ENCODE peak calls at places on chromosome 16, in seven cellular contexts. S, D, V, P, F, Z and K are unnamed samples.

GRCh38 chr16:30369091-30369937 is 980 bp downstream of the TBC1D10B start:
- DNase-seq in D (no peak), S (no peak), P (peak; percentile 15), F (no peak), V (no peak), Z (no peak), K (peak; percentile 44)

GRCh38 chr16:85438981-85439639 is 174.0 kb upstream of the GSE1 start:
- DNase-seq in D (no peak), Z (no peak), P (no peak), V (no peak), F (no peak), S (no peak), K (no peak)

GRCh38 chr16:7304932-7305331 is 27.7 kb upstream of the RBFOX1 start:
- DNase-seq in S (no peak), F (no peak), P (no peak), D (no peak), V (no peak), Z (no peak), K (no peak)

GRCh38 chr16:24520983-24521382 is 18.4 kb upstream of the RBBP6 start:
- DNase-seq in V (no peak), Z (no peak), F (no peak), P (no peak), S (no peak), D (no peak), K (no peak)

GRCh38 chr16:47142469-47143328 is 1.0 kb downstream of the NETO2 start:
- DNase-seq in Z (no peak), S (peak; percentile 29), P (peak; percentile 13), V (peak; percentile 26), D (peak; percentile 48), F (no peak), K (peak; percentile 50)

GRCh38 chr16:55508941-55509920 is at the start of gene LPCAT2:
- DNase-seq in S (peak; percentile 91), D (peak; percentile 96), F (peak; percentile 1), V (peak; percentile 82), Z (peak; percentile 56), P (no peak), K (peak; percentile 87)

GRCh38 chr16:59394526-59394925 is 660.4 kb upstream of the GOT2 start:
- DNase-seq in Z (no peak), P (no peak), S (no peak), V (no peak), F (no peak), D (no peak), K (no peak)

GRCh38 chr16:78543066-78543465 is 443.6 kb downstream of the WWOX start:
- DNase-seq in S (no peak), F (no peak), P (no peak), D (no peak), V (no peak), Z (no peak), K (peak; percentile 55)

GRCh38 chr16:76583466-76583865 is 306.3 kb downstream of the CNTNAP4 start:
- DNase-seq in D (no peak), P (no peak), S (no peak), F (no peak), Z (peak; percentile 39), V (peak; percentile 41), K (peak; percentile 10)

GRCh38 chr16:70688266-70688742 is 2.5 kb upstream of the MTSS2 start:
- DNase-seq in Z (no peak), V (peak; percentile 94), S (peak; percentile 57), D (peak; percentile 59), F (no peak), P (no peak), K (peak; percentile 55)

GRCh38 chr16:67860589-67861398 is 12.1 kb upstream of the EDC4 start:
- DNase-seq in Z (no peak), V (no peak), F (no peak), P (no peak), D (peak; percentile 74), S (no peak), K (no peak)

GRCh38 chr16:4682616-4683254 is 10.6 kb upstream of the NUDT16L1 start:
- DNase-seq in D (no peak), F (no peak), P (peak; percentile 29), Z (no peak), V (peak; percentile 66), S (peak; percentile 79), K (no peak)

GRCh38 chr16:78269251-78269650 is 169.8 kb downstream of the WWOX start:
- DNase-seq in F (no peak), Z (no peak), P (no peak), S (no peak), V (no peak), D (no peak), K (no peak)

GRCh38 chr16:84520778-84521770 is 16.6 kb upstream of the MEAK7 start:
- DNase-seq in Z (no peak), S (no peak), P (no peak), F (no peak), V (no peak), D (no peak), K (no peak)

GRCh38 chr16:6008656-6009055 is 911.1 kb upstream of the EEF2KMT start:
- DNase-seq in P (no peak), S (no peak), Z (no peak), F (no peak), V (no peak), D (no peak), K (no peak)

GRCh38 chr16:8819635-8820034 is 22.0 kb downstream of the PMM2 start:
- DNase-seq in P (no peak), Z (no peak), V (no peak), F (no peak), D (no peak), S (no peak), K (no peak)

GRCh38 chr16:49855280-49855821 is 561 bp downstream of the ZNF423 start:
- DNase-seq in D (peak; percentile 74), P (peak; percentile 63), S (peak; percentile 88), F (no peak), V (peak; percentile 80), Z (no peak), K (peak; percentile 87)

GRCh38 chr16:12323007-12323699 is 346.6 kb downstream of the SNX29 start:
- DNase-seq in F (no peak), P (no peak), S (no peak), V (no peak), D (no peak), Z (no peak), K (no peak)

GRCh38 chr16:4322121-4323035 is 6.5 kb downstream of the GLIS2 start:
- DNase-seq in F (no peak), Z (no peak), P (no peak), D (no peak), S (no peak), V (no peak), K (no peak)

GRCh38 chr16:991759-992158 is 10.2 kb downstream of the SOX8 start:
- DNase-seq in S (no peak), V (no peak), Z (no peak), F (no peak), P (no peak), D (no peak), K (no peak)

GRCh38 chr16:1310832-1311200 is 1.4 kb downstream of the UBE2I start:
- DNase-seq in P (peak; percentile 20), F (no peak), S (peak; percentile 29), Z (no peak), D (no peak), V (no peak), K (no peak)

GRCh38 chr16:61362583-61362982 is 673.7 kb downstream of the CDH8 start:
- DNase-seq in V (no peak), Z (no peak), D (no peak), F (no peak), S (no peak), P (no peak), K (no peak)